ENCODE peak calls at places on chromosomes 3 and 15, in ten cellular contexts. I is lower leg skin, U is psoas muscle, X is BJ, Q is astrocyte of the cerebellum, S is OCI-LY7, W is transverse colon, O is cardiac fibroblast, E is A549, L is sigmoid colon. Z is an unnamed sample.
A peak's percentile ranks its signal among the peaks of the same experiment; 100 is the strongest.

GRCh38 chr15:77603616-77604406 is 28.9 kb downstream of the LINGO1 start:
- DNase-seq in E (no peak), X (no peak), O (no peak), W (no peak), S (no peak), L (no peak), Q (no peak), I (no peak), U (no peak), Z (no peak)

GRCh38 chr3:134471521-134472193 is 14.1 kb downstream of the ANAPC13 start:
- DNase-seq in X (no peak), U (no peak), W (no peak), O (peak; percentile 84), Q (no peak), I (no peak), L (no peak), S (no peak), E (peak; percentile 14), Z (no peak)

GRCh38 chr15:25799906-25800700 is 63.0 kb downstream of the ATP10A start:
- DNase-seq in U (no peak), E (no peak), Q (no peak), X (no peak), W (no peak), S (no peak), O (no peak), L (no peak), I (peak; percentile 72), Z (no peak)

GRCh38 chr3:179555604-179556003 is 7.1 kb upstream of the ACTL6A start:
- DNase-seq in L (no peak), E (no peak), I (no peak), S (no peak), X (no peak), W (no peak), U (no peak), Q (no peak), O (no peak), Z (no peak)

GRCh38 chr15:58427987-58428386 is 3.8 kb upstream of the LIPC start:
- DNase-seq in U (no peak), X (no peak), L (no peak), S (no peak), I (no peak), Q (no peak), W (no peak), E (no peak), O (no peak), Z (no peak)

GRCh38 chr3:140134231-140134630 is 199.2 kb downstream of the CLSTN2 start:
- DNase-seq in E (no peak), I (peak; percentile 32), Q (no peak), U (no peak), L (no peak), S (no peak), O (no peak), W (no peak), X (no peak), Z (no peak)

GRCh38 chr3:100900671-100901070 is 92.5 kb downstream of the ABI3BP start:
- DNase-seq in L (no peak), S (no peak), O (peak; percentile 67), U (no peak), E (no peak), I (no peak), W (no peak), X (no peak), Q (no peak), Z (no peak)

GRCh38 chr3:9231488-9231887 is 18.0 kb downstream of the SRGAP3 start:
- DNase-seq in L (no peak), E (no peak), Q (no peak), W (no peak), I (no peak), O (no peak), U (no peak), S (no peak), X (no peak), Z (no peak)

GRCh38 chr3:13792512-13793347 is 87.1 kb downstream of the WNT7A start:
- DNase-seq in O (no peak), W (no peak), Q (no peak), E (no peak), L (no peak), X (no peak), I (no peak), S (no peak), U (no peak), Z (no peak)

GRCh38 chr3:135084404-135084803 is 289.3 kb downstream of the EPHB1 start:
- DNase-seq in I (no peak), E (no peak), W (no peak), S (no peak), Q (no peak), O (no peak), L (no peak), U (no peak), X (no peak), Z (no peak)

GRCh38 chr3:71035314-71035713 is 548.2 kb downstream of the FOXP1 start:
- DNase-seq in E (no peak), Q (peak; percentile 27), I (no peak), W (peak; percentile 77), S (no peak), X (no peak), U (no peak), O (peak; percentile 77), L (no peak), Z (peak; percentile 93)

GRCh38 chr15:90001683-90002427 is 731 bp downstream of the ZNF710 start:
- DNase-seq in L (peak; percentile 83), I (peak; percentile 92), U (peak; percentile 81), E (peak; percentile 75), O (peak; percentile 69), S (peak; percentile 57), W (peak; percentile 80), Q (no peak), X (no peak), Z (no peak)

GRCh38 chr15:74180689-74181602 is 7.4 kb downstream of the ISLR start:
- DNase-seq in E (no peak), L (peak; percentile 65), O (no peak), U (peak; percentile 63), W (no peak), I (no peak), X (no peak), S (no peak), Q (no peak), Z (no peak)

DNA sequence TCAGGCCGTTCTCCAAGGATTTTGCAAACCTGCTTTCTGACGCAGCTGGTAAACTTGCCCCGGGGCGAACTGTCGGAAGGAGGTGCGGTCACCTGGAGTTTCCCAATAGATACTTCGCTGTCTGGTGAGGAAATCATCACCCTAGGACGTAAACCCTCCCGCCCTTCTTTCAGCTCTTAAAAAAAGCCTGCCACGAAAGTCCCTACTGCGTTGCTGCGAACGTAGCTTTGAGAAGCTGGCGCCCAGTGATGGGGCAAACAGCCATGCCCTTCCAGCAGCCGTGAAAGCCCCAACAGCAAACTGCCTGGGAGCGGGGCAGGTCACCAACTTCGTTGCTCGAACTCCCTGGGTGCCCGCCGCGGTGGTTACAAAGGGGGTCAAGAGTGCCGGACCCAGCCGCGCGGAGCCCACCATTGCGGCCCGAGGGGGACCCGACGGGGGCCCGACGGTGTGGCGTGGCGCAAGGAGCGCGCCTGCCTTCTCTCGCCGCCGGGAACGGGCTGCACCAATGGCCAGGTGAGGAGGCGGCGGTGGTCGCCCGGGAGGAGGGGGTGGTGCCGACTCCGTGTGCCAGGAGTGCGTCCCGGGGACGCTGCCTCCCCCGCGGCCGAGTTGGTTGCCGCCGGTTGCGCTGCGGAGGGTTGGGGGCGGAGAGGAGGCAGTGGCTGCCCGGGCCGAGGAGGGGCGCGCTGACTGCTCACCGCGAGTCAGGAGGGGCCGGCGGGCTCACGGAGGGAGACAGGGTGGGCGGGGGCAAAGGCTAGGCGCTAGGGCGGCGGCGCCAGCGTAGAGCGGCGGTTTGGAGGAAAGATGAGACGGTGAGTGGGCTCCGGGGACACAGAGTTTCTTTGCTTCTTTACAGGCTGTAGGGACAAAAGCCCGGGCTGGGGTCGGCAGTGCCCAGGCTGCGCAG is at the start of gene PHLDB2:
- DNase-seq in U (peak; percentile 80), Q (peak; percentile 53), X (no peak), S (peak; percentile 56), E (peak; percentile 65), I (peak; percentile 95), W (peak; percentile 56), L (peak; percentile 91), O (peak; percentile 85), Z (no peak)
- H3K4me3 ChIP-seq in U (peak within 1 kb of the TSS; percentile 76), Q (peak within 1 kb of the TSS; percentile 79), X (peak within 1 kb of the TSS; percentile 85), S (peak within 1 kb of the TSS; percentile 67), E (peak within 1 kb of the TSS; percentile 81), I (peak within 1 kb of the TSS; percentile 74), W (peak within 1 kb of the TSS; percentile 62), L (peak within 1 kb of the TSS; percentile 69), O (peak within 1 kb of the TSS; percentile 88), Z (peak within 1 kb of the TSS; percentile 54)

GRCh38 chr3:114362815-114363214 is 69.0 kb downstream of the TIGIT start:
- DNase-seq in E (peak; percentile 19), Q (peak; percentile 28), S (peak; percentile 25), U (no peak), O (peak; percentile 62), W (no peak), X (no peak), L (no peak), I (no peak), Z (no peak)
- TF ChIP-seq CTCF in E (peak; percentile 60), Q (no peak), S (peak; percentile 79), U (peak; percentile 45), O (peak; percentile 22), W (peak; percentile 26), X (peak; percentile 38), L (peak; percentile 30), I (no peak), Z (peak; percentile 71)

GRCh38 chr3:69850849-69851248 is 111.6 kb downstream of the MITF start:
- DNase-seq in W (no peak), L (no peak), Q (no peak), U (no peak), X (no peak), I (no peak), E (no peak), S (no peak), O (no peak), Z (no peak)

GRCh38 chr3:69848113-69848512 is 108.8 kb downstream of the MITF start:
- DNase-seq in O (no peak), U (no peak), S (no peak), W (no peak), E (no peak), I (no peak), X (peak; percentile 50), L (no peak), Q (no peak), Z (no peak)

GRCh38 chr3:69855436-69856162 is 116.3 kb downstream of the MITF start:
- DNase-seq in S (no peak), U (no peak), O (peak; percentile 57), I (no peak), Q (peak; percentile 23), X (no peak), E (no peak), L (no peak), W (no peak), Z (no peak)

GRCh38 chr3:69856965-69857364 is 117.7 kb downstream of the MITF start:
- DNase-seq in S (no peak), Q (no peak), L (no peak), X (no peak), I (no peak), W (no peak), E (no peak), U (no peak), O (no peak), Z (no peak)

GRCh38 chr3:69853033-69853432 is 113.8 kb downstream of the MITF start:
- DNase-seq in W (no peak), E (no peak), L (no peak), I (no peak), S (no peak), Q (no peak), O (no peak), X (no peak), U (no peak), Z (no peak)
- H3K4me3 ChIP-seq in W (no peak overlapping the region), E (no peak overlapping the region), L (no peak overlapping the region), I (no peak overlapping the region), S (no peak overlapping the region), Q (no peak overlapping the region), O (no peak overlapping the region), X (no peak overlapping the region), U (no peak overlapping the region), Z (no peak overlapping the region)

GRCh38 chr3:185347392-185347791 is 15.5 kb upstream of the MAP3K13 start:
- DNase-seq in S (no peak), W (no peak), E (no peak), I (no peak), L (no peak), Q (no peak), U (no peak), X (no peak), O (no peak), Z (no peak)
- TF ChIP-seq CTCF in S (no peak), W (no peak), E (no peak), I (no peak), L (no peak), Q (no peak), U (no peak), X (no peak), O (no peak), Z (no peak)

Z was measured in LNCaP clone FGC.